ENCODE peak calls at places on chromosomes 3 and 15, in nine cellular contexts. E is CD8-positive, alpha-beta memory T cell; U is endothelial cell of umbilical vein; C is right cardiac atrium; J is pancreas; D is esophagus muscularis mucosa; P is CD8-positive, alpha-beta T cell; A is lower lobe of right lung; X is cardiac muscle cell. L is an unnamed sample.

GRCh38 chr3:17162116-17162515 is 277.4 kb downstream of the PLCL2 start:
- DNase-seq in E (no peak), U (no peak), C (no peak), J (no peak), D (no peak), P (no peak), A (no peak), X (no peak), L (no peak)

GRCh38 chr15:52491460-52491859 is 37.2 kb downstream of the MYO5A start:
- DNase-seq in E (no peak), U (peak; percentile 95), C (no peak), J (no peak), D (no peak), P (no peak), A (no peak), X (no peak), L (no peak)

GRCh38 chr3:120743556-120744195 is 1.1 kb downstream of the GTF2E1 start:
- DNase-seq in E (no peak), U (no peak), C (no peak), J (no peak), D (no peak), P (no peak), A (no peak), X (no peak), L (no peak)

GRCh38 chr15:66965201-66965900 is 100.1 kb upstream of the SMAD3 start:
- DNase-seq in E (no peak), U (no peak), C (no peak), J (no peak), D (peak; percentile 70), P (no peak), A (no peak), X (no peak), L (no peak)

GRCh38 chr15:91183630-91184029 is 83.6 kb downstream of the SV2B start:
- DNase-seq in E (no peak), U (no peak), C (no peak), J (no peak), D (no peak), P (no peak), A (no peak), X (no peak), L (no peak)

GRCh38 chr15:96052572-96053038 is 277.9 kb upstream of the NR2F2 start:
- DNase-seq in E (no peak), U (no peak), C (peak; percentile 72), J (no peak), D (no peak), P (no peak), A (no peak), X (peak; percentile 11), L (no peak)

GRCh38 chr15:92848852-92849598 is 51.1 kb upstream of the CHD2 start:
- DNase-seq in E (no peak), U (no peak), C (no peak), J (no peak), D (no peak), P (peak; percentile 46), A (no peak), X (no peak), L (no peak)

GRCh38 chr3:72797773-72798543 is 50.3 kb downstream of the SHQ1 start:
- DNase-seq in E (no peak), U (peak; percentile 48), C (peak; percentile 81), J (peak; percentile 28), D (no peak), P (no peak), A (no peak), X (peak; percentile 87), L (no peak)

GRCh38 chr3:23390446-23390845 is 187.3 kb downstream of the UBE2E2 start:
- DNase-seq in E (no peak), U (no peak), C (no peak), J (no peak), D (no peak), P (no peak), A (no peak), X (no peak), L (no peak)

GRCh38 chr15:88769161-88769971 is 33.9 kb upstream of the ACAN start:
- DNase-seq in E (no peak), U (no peak), C (peak; percentile 48), J (no peak), D (peak; percentile 60), P (no peak), A (no peak), X (no peak), L (no peak)
- H3K27ac ChIP-seq in E (no peak overlapping the region), U (no peak overlapping the region), C (no peak overlapping the region), J (no peak overlapping the region), D (no peak overlapping the region), P (no peak overlapping the region), A (no peak overlapping the region), X (no peak overlapping the region), L (no peak overlapping the region)

DNA sequence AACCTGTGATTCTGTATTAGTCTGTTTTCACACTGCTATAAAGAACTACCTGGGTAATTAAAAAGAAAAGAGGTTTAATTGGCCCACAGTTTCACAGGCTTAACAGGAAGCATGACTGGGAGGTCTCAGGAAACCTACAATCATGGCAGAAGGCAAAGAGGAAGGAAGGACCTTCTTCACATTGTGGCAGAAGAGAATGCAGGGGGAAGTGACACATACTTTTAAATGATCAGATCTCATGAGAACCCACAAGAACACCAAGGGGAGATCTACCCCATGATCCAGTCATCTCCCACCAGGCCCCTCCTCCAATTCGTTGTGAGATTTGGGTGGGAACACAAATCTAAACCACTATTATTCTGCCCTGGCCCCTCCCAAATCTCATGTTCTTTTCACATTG is 6.1 kb downstream of the ZKSCAN7 start:
- DNase-seq in E (no peak), U (no peak), C (no peak), J (no peak), D (no peak), P (no peak), A (no peak), X (no peak), L (no peak)
- H3K9me3 ChIP-seq in E (no peaks in the 10 kb centered on the region), U (peaks cover 1% of the 10 kb centered on the region), C (no peaks in the 10 kb centered on the region), J (no peaks in the 10 kb centered on the region), D (no peaks in the 10 kb centered on the region), P (no peaks in the 10 kb centered on the region), A (no peaks in the 10 kb centered on the region), X (no peaks in the 10 kb centered on the region), L (peaks cover 9% of the 10 kb centered on the region)

GRCh38 chr15:83747050-83747717 is 93.3 kb downstream of the ADAMTSL3 start:
- DNase-seq in E (no peak), U (no peak), C (no peak), J (no peak), D (no peak), P (no peak), A (no peak), X (no peak), L (no peak)
- H3K4me3 ChIP-seq in E (no peak overlapping the region), U (no peak overlapping the region), C (no peak overlapping the region), J (no peak overlapping the region), D (peak overlapping the region; percentile 22), P (no peak overlapping the region), A (no peak overlapping the region), X (no peak overlapping the region), L (no peak overlapping the region)

GRCh38 chr3:122530164-122530563 is 15.4 kb upstream of the KPNA1 start:
- DNase-seq in E (no peak), U (no peak), C (no peak), J (no peak), D (no peak), P (no peak), A (no peak), X (no peak), L (no peak)

GRCh38 chr3:122536634-122537033 is 21.9 kb upstream of the KPNA1 start:
- DNase-seq in E (no peak), U (no peak), C (no peak), J (no peak), D (no peak), P (no peak), A (no peak), X (no peak), L (no peak)

GRCh38 chr3:122533480-122533879 is 18.7 kb upstream of the KPNA1 start:
- DNase-seq in E (no peak), U (no peak), C (no peak), J (no peak), D (no peak), P (no peak), A (no peak), X (no peak), L (no peak)

GRCh38 chr3:122535964-122536363 is 21.2 kb upstream of the KPNA1 start:
- DNase-seq in E (no peak), U (no peak), C (no peak), J (no peak), D (no peak), P (no peak), A (no peak), X (no peak), L (no peak)

DNA sequence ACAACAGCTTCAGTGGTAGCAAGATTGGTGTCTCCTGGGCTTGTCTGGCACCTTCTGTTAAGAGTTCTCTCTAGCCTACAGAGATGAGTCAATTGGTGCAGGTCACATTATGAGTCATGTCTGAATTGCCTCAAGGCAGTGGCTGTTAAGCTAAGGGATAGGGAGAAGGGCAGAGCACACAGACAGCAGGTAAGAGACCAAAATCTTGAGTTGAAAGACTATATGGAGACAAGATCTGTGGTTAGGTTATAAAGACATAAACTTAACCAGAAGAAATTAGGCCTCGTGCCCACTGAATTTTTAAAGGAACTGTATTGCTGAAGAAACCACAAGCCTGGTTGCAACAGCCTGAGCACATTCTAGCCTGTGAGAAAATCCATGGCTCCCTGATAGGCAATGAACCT is 19.2 kb upstream of the KPNA1 start:
- DNase-seq in E (no peak), U (no peak), C (no peak), J (no peak), D (no peak), P (no peak), A (no peak), X (no peak), L (no peak)
- H3K27ac ChIP-seq in E (no peak overlapping the region), U (no peak overlapping the region), C (no peak overlapping the region), J (no peak overlapping the region), D (no peak overlapping the region), P (no peak overlapping the region), A (no peak overlapping the region), X (no peak overlapping the region), L (no peak overlapping the region)